ENCODE peak calls at places on chromosome 1, in seven cellular contexts. Z, D, N, J, L, I and A are unnamed samples.

GRCh38 chr1:41362357-41362721 is 1.1 kb downstream of the FOXO6 start:
- DNase-seq in J (peak), Z (no peak), N (no peak), D (no peak), L (no peak), I (no peak), A (no peak)

GRCh38 chr1:21950734-21951575 is 13.8 kb upstream of the HSPG2 start:
- DNase-seq in Z (peak), L (no peak), N (no peak), J (no peak), I (no peak), D (no peak), A (no peak)

GRCh38 chr1:244053831-244054230 is 2.7 kb downstream of the ZBTB18 start:
- DNase-seq in N (no peak), I (no peak), J (no peak), L (no peak), Z (no peak), D (no peak), A (no peak)

GRCh38 chr1:197998110-197998509 is 80.9 kb downstream of the LHX9 start:
- DNase-seq in J (no peak), L (no peak), N (no peak), I (peak), Z (no peak), D (no peak), A (no peak)

GRCh38 chr1:63859480-63860275 is 85.9 kb downstream of the ROR1 start:
- DNase-seq in D (no peak), J (no peak), Z (no peak), N (no peak), I (no peak), L (no peak), A (no peak)

GRCh38 chr1:165364432-165365133 is 8.1 kb upstream of the LMX1A start:
- DNase-seq in J (no peak), Z (no peak), N (peak), I (no peak), D (no peak), L (no peak), A (no peak)

GRCh38 chr1:21687081-21687529 is 17.9 kb upstream of the RAP1GAP start:
- DNase-seq in Z (no peak), N (no peak), L (no peak), J (no peak), I (no peak), D (no peak), A (no peak)

GRCh38 chr1:150613061-150613920 is 16.1 kb downstream of the ENSA start:
- DNase-seq in I (peak), L (peak), N (peak), D (peak), Z (no peak), J (no peak), A (no peak)

GRCh38 chr1:55696181-55696580 is 481.0 kb upstream of the USP24 start:
- DNase-seq in I (no peak), Z (no peak), N (peak), J (no peak), D (no peak), L (peak), A (no peak)

GRCh38 chr1:81664341-81664740 is 136.4 kb upstream of the ADGRL2 start:
- DNase-seq in J (no peak), L (no peak), Z (no peak), D (no peak), N (peak), I (no peak), A (no peak)